ENCODE peak calls at places on chromosomes 6 and 20, in six cellular contexts. I is endothelial cell of umbilical vein, P is K562, F is GM12878, C is HepG2, O is A549. K is an unnamed sample.

GRCh38 chr20:32982617-32983458 is 21.4 kb downstream of the SUN5 start:
- DNase-seq in I (no peak), P (no peak), F (no peak), C (peak), O (no peak), K (no peak)

GRCh38 chr6:31193206-31193605 is 22.7 kb upstream of the POU5F1 start:
- DNase-seq in I (no peak), P (no peak), F (no peak), C (no peak), O (no peak), K (no peak)

GRCh38 chr6:41460742-41461336 is 85.3 kb upstream of the FOXP4 start:
- DNase-seq in I (no peak), P (peak), F (no peak), C (no peak), O (no peak), K (peak)

GRCh38 chr6:27129917-27130316 is 117.6 kb upstream of the PRSS16 start:
- DNase-seq in I (no peak), P (no peak), F (no peak), C (no peak), O (no peak), K (no peak)

GRCh38 chr6:170166511-170167122 is 124.3 kb downstream of the DLL1 start:
- DNase-seq in I (no peak), P (no peak), F (no peak), C (no peak), O (no peak), K (no peak)

GRCh38 chr6:85394853-85395538 is 54.9 kb upstream of the NT5E start:
- DNase-seq in I (peak), P (no peak), F (no peak), C (no peak), O (no peak), K (no peak)

GRCh38 chr20:38674178-38675133 is 49.8 kb upstream of the SLC32A1 start:
- DNase-seq in I (peak), P (peak), F (no peak), C (no peak), O (no peak), K (no peak)

GRCh38 chr6:44917430-44917829 is 410.7 kb upstream of the RUNX2 start:
- DNase-seq in I (no peak), P (no peak), F (no peak), C (no peak), O (no peak), K (no peak)

GRCh38 chr6:33661118-33661838 is 40.2 kb downstream of the ITPR3 start:
- DNase-seq in I (no peak), P (no peak), F (no peak), C (no peak), O (no peak), K (no peak)

GRCh38 chr20:3074812-3075211 is 3.4 kb downstream of the OXT start:
- DNase-seq in I (no peak), P (no peak), F (no peak), C (no peak), O (no peak), K (no peak)

GRCh38 chr6:43125119-43125518 is 46.0 kb upstream of the SRF start:
- DNase-seq in I (no peak), P (no peak), F (no peak), C (peak), O (no peak), K (no peak)

GRCh38 chr6:31202259-31203166 is 32.0 kb upstream of the POU5F1 start:
- DNase-seq in I (peak), P (no peak), F (no peak), C (no peak), O (no peak), K (no peak)

GRCh38 chr6:32113386-32114352 is 4.5 kb upstream of the TNXB start:
- DNase-seq in I (no peak), P (peak), F (no peak), C (peak), O (peak), K (no peak)

GRCh38 chr6:52020961-52021570 is 66.3 kb downstream of the PKHD1 start:
- DNase-seq in I (peak), P (peak), F (no peak), C (peak), O (peak), K (peak)

GRCh38 chr6:6875818-6876470 is 231.8 kb upstream of the RREB1 start:
- DNase-seq in I (no peak), P (no peak), F (no peak), C (no peak), O (peak), K (peak)

GRCh38 chr20:4949833-4950178 is 51.5 kb downstream of the SLC23A2 start:
- DNase-seq in I (peak), P (no peak), F (no peak), C (peak), O (peak), K (peak)

GRCh38 chr20:58310291-58310782 is 822 bp downstream of the RAB22A start:
- DNase-seq in I (peak), P (no peak), F (no peak), C (peak), O (peak), K (peak)

GRCh38 chr6:90249458-90249857 is 47.2 kb downstream of the BACH2 start:
- DNase-seq in I (no peak), P (no peak), F (no peak), C (no peak), O (no peak), K (no peak)

GRCh38 chr6:74899416-74899815 is 306.4 kb downstream of the COL12A1 start:
- DNase-seq in I (peak), P (no peak), F (no peak), C (peak), O (no peak), K (peak)

GRCh38 chr6:31407699-31408098 is 4.3 kb downstream of the MICA start:
- DNase-seq in I (no peak), P (no peak), F (no peak), C (no peak), O (no peak), K (peak)

GRCh38 chr6:56669585-56669984 is 26.9 kb upstream of the DST start:
- DNase-seq in I (no peak), P (no peak), F (no peak), C (no peak), O (no peak), K (no peak)

GRCh38 chr6:169651498-169651897 is 50.3 kb downstream of the WDR27 start:
- DNase-seq in I (no peak), P (no peak), F (no peak), C (no peak), O (no peak), K (no peak)

GRCh38 chr6:168314948-168315347 is 4.6 kb downstream of the DACT2 start:
- DNase-seq in I (no peak), P (no peak), F (no peak), C (no peak), O (no peak), K (no peak)

GRCh38 chr20:31566658-31567379 is 38.3 kb upstream of the ID1 start:
- DNase-seq in I (no peak), P (no peak), F (no peak), C (no peak), O (no peak), K (no peak)

GRCh38 chr6:135289816-135290215 is 108.7 kb downstream of the MYB start:
- DNase-seq in I (no peak), P (no peak), F (no peak), C (no peak), O (no peak), K (no peak)

GRCh38 chr6:112800439-112800838 is 453.3 kb downstream of the RFPL4B start:
- DNase-seq in I (no peak), P (no peak), F (no peak), C (no peak), O (no peak), K (no peak)

GRCh38 chr6:53646606-53647005 is 18.9 kb downstream of the KLHL31 start:
- DNase-seq in I (no peak), P (no peak), F (no peak), C (no peak), O (no peak), K (no peak)

GRCh38 chr6:158591134-158591809 is 31.4 kb downstream of the TMEM181 start:
- DNase-seq in I (peak), P (no peak), F (no peak), C (no peak), O (no peak), K (no peak)

GRCh38 chr6:144063246-144063743 is 32.1 kb downstream of the SF3B5 start:
- DNase-seq in I (no peak), P (peak), F (no peak), C (no peak), O (no peak), K (no peak)

GRCh38 chr6:35176625-35177024 is 35.5 kb upstream of the TCP11 start:
- DNase-seq in I (no peak), P (no peak), F (no peak), C (no peak), O (no peak), K (no peak)

GRCh38 chr6:33875696-33876095 is 71.9 kb upstream of the MLN start:
- DNase-seq in I (no peak), P (no peak), F (no peak), C (no peak), O (no peak), K (no peak)

GRCh38 chr20:46979603-46980241 is 85.1 kb downstream of the EYA2 start:
- DNase-seq in I (no peak), P (no peak), F (peak), C (no peak), O (no peak), K (no peak)

GRCh38 chr6:73506246-73506645 is 14.6 kb downstream of the EEF1A1 start:
- DNase-seq in I (no peak), P (no peak), F (no peak), C (no peak), O (no peak), K (peak)

GRCh38 chr6:73508776-73509175 is 12.1 kb downstream of the EEF1A1 start:
- DNase-seq in I (no peak), P (no peak), F (no peak), C (no peak), O (no peak), K (peak)

GRCh38 chr6:73513496-73513854 is 7.4 kb downstream of the EEF1A1 start:
- DNase-seq in I (peak), P (no peak), F (no peak), C (no peak), O (no peak), K (peak)

GRCh38 chr6:73511796-73512195 is 9.0 kb downstream of the EEF1A1 start:
- DNase-seq in I (peak), P (no peak), F (no peak), C (no peak), O (no peak), K (peak)

DNA sequence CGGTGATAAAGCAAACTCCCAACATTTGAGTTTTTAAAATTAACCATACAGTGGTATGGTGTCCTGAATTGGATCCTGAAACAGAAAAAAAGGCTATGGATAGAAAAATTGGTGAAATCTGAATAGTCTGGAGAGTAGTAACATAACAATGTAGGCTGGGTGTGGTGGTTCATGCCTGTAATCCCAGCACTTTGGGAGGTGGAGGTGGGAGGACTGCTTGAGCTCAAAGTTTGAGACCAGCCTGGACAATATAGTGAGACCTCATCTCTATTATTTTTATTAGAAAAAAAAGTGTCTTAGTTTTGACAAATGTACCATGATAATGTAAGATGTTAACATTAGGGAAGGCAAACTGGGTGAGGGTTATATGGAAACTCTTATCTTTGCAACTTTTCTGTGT is 11.0 kb downstream of the EEF1A1 start:
- DNase-seq in I (no peak), P (no peak), F (no peak), C (no peak), O (no peak), K (no peak)
- TF ChIP-seq POLR2A in I (no peak), P (no peak), F (no peak), C (no peak), O (no peak), K (no peak)

GRCh38 chr6:109503327-109504224 is 20.6 kb upstream of the ZBTB24 start:
- DNase-seq in I (no peak), P (no peak), F (no peak), C (no peak), O (no peak), K (peak)
- TF ChIP-seq MYC in I (no peak), P (no peak), F (no peak), C (no peak), O (no peak), K (no peak)

DNA sequence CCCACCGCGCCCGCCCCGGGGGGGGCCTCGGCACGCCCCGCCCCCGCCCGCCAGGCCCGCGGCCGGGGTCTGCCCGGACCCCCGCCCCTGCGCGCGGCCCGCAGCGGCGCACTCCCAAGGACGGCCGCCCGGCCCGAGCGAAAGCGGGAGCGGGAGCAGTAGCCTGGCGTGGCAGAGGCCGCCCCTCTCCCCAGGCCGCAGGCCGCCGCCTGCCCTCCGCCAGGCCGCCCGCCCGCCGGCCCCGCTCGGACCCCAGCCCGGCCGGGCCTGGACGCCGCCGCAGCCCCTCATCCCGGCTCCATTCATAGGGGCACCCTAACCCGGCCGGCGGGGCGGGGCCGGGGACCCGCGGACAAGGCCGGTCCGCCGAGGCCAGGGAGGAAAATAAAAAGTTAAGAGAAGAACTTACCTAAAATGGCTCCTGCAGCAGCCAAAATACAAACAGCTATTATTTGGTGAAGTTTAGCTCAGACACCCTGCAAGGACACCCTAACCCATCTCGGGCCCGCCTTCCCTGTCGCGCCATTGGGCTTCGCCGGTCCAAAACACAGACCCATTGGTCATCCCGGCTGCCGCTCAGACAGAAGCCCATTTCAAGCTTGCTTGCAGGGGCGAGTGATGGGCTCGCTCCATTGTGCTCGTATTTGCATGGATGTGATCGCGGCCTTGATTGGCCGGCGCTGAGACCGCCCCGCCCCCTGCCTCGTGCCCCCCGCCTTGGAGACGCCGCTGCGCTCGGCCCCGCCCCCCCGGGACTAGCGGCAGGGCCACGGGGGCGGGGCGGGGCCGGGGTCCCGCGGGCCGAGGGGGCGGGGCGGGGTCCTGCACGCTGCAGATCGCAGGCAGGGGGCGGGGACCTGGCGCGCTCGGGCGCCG is at the start of gene CHD6:
- DNase-seq in I (peak), P (peak), F (peak), C (peak), O (peak), K (peak)
- TF ChIP-seq POLR2A in I (no peak), P (peak), F (no peak), C (peak), O (no peak), K (peak)

GRCh38 chr6:13406051-13406477 is 77.7 kb upstream of the TBC1D7 start:
- DNase-seq in I (no peak), P (no peak), F (no peak), C (peak), O (no peak), K (peak)

GRCh38 chr6:13406781-13407180 is 78.4 kb upstream of the TBC1D7 start:
- DNase-seq in I (no peak), P (no peak), F (no peak), C (peak), O (no peak), K (peak)

GRCh38 chr6:13407368-13407708 is 79.0 kb upstream of the TBC1D7 start:
- DNase-seq in I (no peak), P (no peak), F (no peak), C (no peak), O (no peak), K (no peak)

GRCh38 chr6:13409991-13410390 is 77.4 kb downstream of the GFOD1 start:
- DNase-seq in I (no peak), P (no peak), F (no peak), C (no peak), O (no peak), K (no peak)

GRCh38 chr6:13407709-13408695 is 79.4 kb downstream of the GFOD1 start:
- DNase-seq in I (no peak), P (no peak), F (no peak), C (peak), O (peak), K (peak)
- TF ChIP-seq MYC in I (no peak), P (peak), F (no peak), C (peak), O (no peak), K (peak)

GRCh38 chr6:163327936-163328335 is 86.6 kb upstream of the QKI start:
- DNase-seq in I (no peak), P (no peak), F (no peak), C (no peak), O (no peak), K (no peak)

GRCh38 chr6:163324928-163325784 is 89.4 kb upstream of the QKI start:
- DNase-seq in I (peak), P (no peak), F (no peak), C (peak), O (peak), K (peak)

GRCh38 chr6:163328411-163328810 is 86.1 kb upstream of the QKI start:
- DNase-seq in I (no peak), P (no peak), F (no peak), C (no peak), O (no peak), K (no peak)

GRCh38 chr6:163329991-163330390 is 84.5 kb upstream of the QKI start:
- DNase-seq in I (peak), P (no peak), F (no peak), C (no peak), O (peak), K (no peak)

GRCh38 chr6:163327165-163327880 is 87.2 kb upstream of the QKI start:
- DNase-seq in I (no peak), P (no peak), F (no peak), C (no peak), O (no peak), K (peak)
- TF ChIP-seq POLR2A in I (no peak), P (no peak), F (no peak), C (no peak), O (no peak), K (no peak)

K was measured in NB4.